ENCODE peak calls at places on chromosomes 4 and X, in nine cellular contexts. Q, U, H, S, B, M, D, O and W are unnamed samples.

GRCh38 chr4:152024881-152025280 is 264.1 kb upstream of the GATB start:
- DNase-seq in S (no peak), O (no peak), M (no peak), B (no peak), H (no peak), D (no peak), U (no peak), Q (no peak), W (no peak)

GRCh38 chr4:40685300-40685699 is 55.6 kb upstream of the RBM47 start:
- DNase-seq in U (no peak), B (no peak), S (no peak), D (no peak), M (no peak), H (no peak), O (no peak), Q (peak), W (no peak)

GRCh38 chrX:124433186-124433585 is 86.8 kb downstream of the SH2D1A start:
- DNase-seq in D (no peak), B (no peak), M (no peak), S (no peak), H (no peak), O (no peak), U (no peak), Q (no peak), W (no peak)

GRCh38 chr4:54784188-54784671 is 126.5 kb downstream of the KIT start:
- DNase-seq in H (peak), B (peak), Q (no peak), O (no peak), M (no peak), D (no peak), U (peak), S (peak), W (no peak)

GRCh38 chrX:12975670-12975965 is 708 bp downstream of the TMSB4X start:
- DNase-seq in Q (no peak), D (no peak), O (no peak), H (peak), S (no peak), M (no peak), U (no peak), B (no peak), W (no peak)

GRCh38 chr4:79651516-79651915 is 243.5 kb upstream of the GK2 start:
- DNase-seq in H (no peak), B (no peak), M (no peak), U (no peak), S (no peak), O (peak), D (no peak), Q (peak), W (no peak)

GRCh38 chrX:151680805-151681204 is 14.5 kb upstream of the PRRG3 start:
- DNase-seq in B (peak), H (no peak), Q (peak), O (peak), U (peak), M (peak), D (peak), S (no peak), W (no peak)

GRCh38 chrX:103687696-103688191 is 1.2 kb upstream of the MORF4L2 start:
- DNase-seq in O (peak), U (peak), M (peak), Q (peak), D (peak), B (peak), S (peak), H (no peak), W (peak)

GRCh38 chr4:25943312-25943711 is 29.3 kb downstream of the SMIM20 start:
- DNase-seq in D (no peak), B (no peak), S (no peak), H (no peak), M (no peak), O (no peak), Q (no peak), U (no peak), W (no peak)

GRCh38 chr4:184450045-184450444 is 24.3 kb downstream of the IRF2 start:
- DNase-seq in U (no peak), O (peak), S (no peak), B (no peak), M (no peak), H (no peak), Q (no peak), D (no peak), W (no peak)

GRCh38 chr4:152784490-152785195 is 4.9 kb downstream of the ARFIP1 start:
- DNase-seq in B (no peak), Q (peak), O (no peak), U (peak), S (no peak), M (no peak), D (peak), H (no peak), W (no peak)

GRCh38 chrX:38919853-38920528 is 118.7 kb downstream of the MID1IP1 start:
- DNase-seq in O (no peak), H (no peak), U (no peak), M (no peak), Q (no peak), S (no peak), B (no peak), D (no peak), W (no peak)

GRCh38 chr4:16967722-16968121 is 69.3 kb upstream of the LDB2 start:
- DNase-seq in D (no peak), B (peak), O (peak), S (peak), M (no peak), H (no peak), Q (no peak), U (peak), W (no peak)

GRCh38 chr4:116866116-116866515 is 219.3 kb downstream of the TRAM1L1 start:
- DNase-seq in B (no peak), U (no peak), H (no peak), O (no peak), D (no peak), S (no peak), Q (no peak), M (no peak), W (no peak)

GRCh38 chr4:80989921-80990544 is 40.5 kb upstream of the BMP3 start:
- DNase-seq in H (no peak), Q (peak), S (no peak), D (peak), U (no peak), O (peak), M (peak), B (no peak), W (no peak)

GRCh38 chrX:107849747-107850478 is 24.2 kb downstream of the MID2 start:
- DNase-seq in S (no peak), H (no peak), Q (no peak), B (no peak), D (no peak), U (no peak), M (no peak), O (peak), W (no peak)

GRCh38 chr4:124152130-124152529 is 560.4 kb downstream of the ANKRD50 start:
- DNase-seq in D (no peak), M (no peak), O (no peak), B (no peak), U (no peak), Q (no peak), H (no peak), S (no peak), W (no peak)

GRCh38 chr4:62209757-62210156 is 1009.6 kb downstream of the ADGRL3 start:
- DNase-seq in S (no peak), H (no peak), D (no peak), B (no peak), O (no peak), M (no peak), Q (no peak), U (no peak), W (no peak)

GRCh38 chr4:153018716-153019115 is 82.6 kb downstream of the FHDC1 start:
- DNase-seq in B (no peak), H (no peak), M (no peak), O (no peak), S (no peak), U (no peak), D (no peak), Q (no peak), W (no peak)

GRCh38 chrX:72576161-72576896 is 3.7 kb upstream of the HDAC8 start:
- DNase-seq in O (no peak), U (no peak), H (no peak), D (no peak), M (no peak), B (no peak), S (no peak), Q (peak), W (no peak)

GRCh38 chrX:49251325-49251724 is 13.2 kb downstream of the FOXP3 start:
- DNase-seq in B (no peak), U (no peak), S (no peak), M (no peak), O (no peak), H (peak), Q (no peak), D (no peak), W (no peak)

GRCh38 chrX:39398973-39399268 is 597.7 kb downstream of the MID1IP1 start:
- DNase-seq in O (peak), Q (no peak), M (no peak), U (no peak), B (no peak), D (no peak), S (no peak), H (no peak), W (no peak)

GRCh38 chr4:126701756-126702155 is 931.0 kb upstream of the INTU start:
- DNase-seq in S (no peak), D (no peak), M (no peak), U (no peak), O (no peak), H (no peak), Q (no peak), B (no peak), W (no peak)

GRCh38 chr4:85498068-85498733 is 23.3 kb downstream of the ARHGAP24 start:
- DNase-seq in D (no peak), Q (no peak), B (peak), M (no peak), H (peak), U (peak), O (no peak), S (peak), W (no peak)

GRCh38 chrX:107025538-107025937 is 25.5 kb upstream of the MORC4 start:
- DNase-seq in O (peak), U (no peak), Q (peak), H (no peak), S (no peak), D (peak), M (peak), B (no peak), W (no peak)

GRCh38 chr4:114272226-114272625 is 292.8 kb upstream of the ARSJ start:
- DNase-seq in D (no peak), M (peak), H (no peak), Q (no peak), U (no peak), S (no peak), O (peak), B (no peak), W (no peak)

GRCh38 chr4:47718691-47719090 is 119.2 kb downstream of the CORIN start:
- DNase-seq in Q (no peak), S (no peak), U (no peak), H (no peak), D (no peak), M (no peak), B (no peak), O (no peak), W (no peak)

GRCh38 chr4:85398276-85398675 is 76.7 kb upstream of the ARHGAP24 start:
- DNase-seq in S (no peak), U (no peak), B (no peak), D (no peak), H (no peak), O (no peak), M (no peak), Q (no peak), W (no peak)

GRCh38 chrX:47218920-47219815 is 687 bp downstream of the CDK16 start:
- DNase-seq in D (peak), S (peak), Q (no peak), M (no peak), O (peak), H (peak), B (no peak), U (peak), W (peak)

GRCh38 chr4:84481879-84482245 is 17.2 kb downstream of the NKX6-1 start:
- DNase-seq in Q (no peak), B (no peak), U (no peak), M (no peak), O (no peak), D (no peak), S (no peak), H (no peak), W (no peak)

GRCh38 chrX:129606918-129607317 is 47.8 kb downstream of the APLN start:
- DNase-seq in S (peak), D (peak), Q (peak), H (no peak), B (peak), U (peak), O (peak), M (peak), W (no peak)

GRCh38 chr4:58111818-58112217 is 1001.6 kb upstream of the IGFBP7 start:
- DNase-seq in O (no peak), D (no peak), U (no peak), M (no peak), Q (no peak), S (no peak), H (no peak), B (no peak), W (no peak)

GRCh38 chr4:26503844-26504243 is 13.6 kb upstream of the CCKAR start:
- DNase-seq in M (no peak), B (no peak), O (no peak), U (no peak), Q (no peak), S (no peak), H (no peak), D (no peak), W (no peak)

GRCh38 chrX:17547658-17548057 is 172.7 kb downstream of the NHS start:
- DNase-seq in M (no peak), D (no peak), O (peak), B (peak), U (peak), S (peak), Q (peak), H (no peak), W (no peak)

GRCh38 chrX:56795309-56795868 is 66.3 kb downstream of the NBDY start:
- DNase-seq in S (peak), B (peak), M (no peak), O (no peak), H (no peak), U (peak), D (peak), Q (no peak), W (no peak)

GRCh38 chr4:139594591-139595185 is 38.7 kb upstream of the SETD7 start:
- DNase-seq in O (no peak), M (no peak), B (no peak), S (no peak), Q (no peak), D (no peak), U (no peak), H (no peak), W (no peak)

GRCh38 chr4:79917246-79917645 is 155.8 kb downstream of the ANTXR2 start:
- DNase-seq in H (no peak), U (peak), S (no peak), Q (peak), M (peak), O (peak), D (no peak), B (peak), W (no peak)

GRCh38 chr4:997375-998071 is 4.3 kb upstream of the SLC26A1 start:
- DNase-seq in U (no peak), H (no peak), D (peak), Q (no peak), B (no peak), M (no peak), O (no peak), S (no peak), W (no peak)

DNA sequence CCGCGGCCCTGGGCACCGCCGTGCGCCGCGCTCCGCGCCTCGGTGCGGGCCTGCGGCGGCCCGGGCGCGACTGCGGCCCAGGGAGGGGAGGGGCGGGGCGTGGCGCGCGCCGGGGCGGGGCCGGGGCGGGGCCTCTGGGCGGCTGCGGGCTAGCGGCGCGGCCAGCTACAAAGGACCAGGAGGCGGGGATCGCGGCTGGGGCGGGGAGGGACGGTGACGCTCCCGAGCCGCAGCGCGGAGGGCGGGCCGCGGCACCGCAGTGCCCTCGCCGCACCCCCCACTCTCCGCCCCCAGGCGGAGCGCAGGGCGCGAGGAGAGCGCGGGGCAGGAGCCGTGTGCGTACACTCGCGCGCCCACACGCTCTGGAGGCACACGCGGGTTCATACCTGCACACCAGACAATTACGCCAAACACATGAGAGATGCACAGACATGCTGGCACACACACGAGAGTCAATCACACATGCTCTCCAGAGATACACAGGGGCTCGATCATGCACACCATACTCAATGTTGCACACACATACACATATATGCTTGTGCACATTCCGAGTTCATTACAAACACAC is at the start of gene CRMP1:
- DNase-seq in U (no peak), B (no peak), Q (no peak), O (no peak), D (peak), M (no peak), S (no peak), H (no peak), W (no peak)
- TF ChIP-seq POLR2AphosphoS5 in U (no peak), B (no peak), Q (no peak), O (no peak), D (no peak), M (no peak), S (no peak), H (no peak), W (no peak)

DNA sequence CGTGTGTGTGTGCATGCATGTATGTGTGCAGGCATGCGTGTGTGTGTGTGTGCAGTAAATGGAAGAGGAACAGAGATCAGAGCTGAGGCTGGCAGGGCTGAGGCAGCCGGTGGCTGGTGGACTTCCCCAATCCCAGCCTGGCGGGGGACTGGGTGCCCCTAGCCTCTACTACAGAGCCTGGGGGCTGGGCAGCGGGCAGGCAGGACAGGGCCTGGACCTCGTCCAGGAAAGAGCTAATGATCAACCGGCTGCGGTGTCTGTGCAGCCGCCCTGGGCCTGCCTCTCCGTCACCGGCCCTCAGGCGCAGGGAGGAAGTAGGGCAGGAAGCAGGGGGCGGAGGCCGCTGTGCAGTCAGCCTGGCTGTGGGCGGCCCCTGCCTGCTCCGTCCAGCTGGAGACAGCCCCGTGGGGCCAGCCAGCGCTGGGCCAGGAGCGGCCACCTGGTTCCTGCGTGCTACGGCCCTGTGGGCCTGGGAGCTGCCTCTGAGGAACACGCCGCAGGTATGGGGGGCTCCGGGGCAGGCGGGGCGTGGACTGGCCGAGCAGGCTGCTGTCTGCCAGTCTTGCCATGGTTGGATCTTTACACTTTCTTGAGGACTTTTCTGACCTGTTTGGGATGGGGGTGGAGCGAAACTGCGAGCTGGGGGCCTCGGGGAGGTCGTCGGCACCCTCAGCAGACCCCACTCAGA is at the start of gene SH3TC1:
- DNase-seq in U (peak), D (peak), H (peak), Q (peak), M (no peak), S (peak), O (peak), B (peak), W (peak)
- H3K27ac ChIP-seq in U (peak), D (peak), H (peak), Q (peak), M (peak), S (peak), O (peak), B (peak), W (peak)

GRCh38 chr4:76224193-76224592 is 10.6 kb upstream of the SCARB2 start:
- DNase-seq in Q (no peak), H (no peak), M (no peak), U (no peak), O (no peak), D (no peak), S (no peak), B (no peak), W (no peak)

GRCh38 chr4:76216975-76217814 is 3.6 kb upstream of the SCARB2 start:
- DNase-seq in O (no peak), M (no peak), U (no peak), Q (no peak), B (no peak), H (no peak), S (no peak), D (no peak), W (no peak)

GRCh38 chr4:76215120-76215519 is 1.5 kb upstream of the SCARB2 start:
- DNase-seq in B (peak), H (no peak), S (no peak), U (no peak), O (no peak), D (no peak), M (no peak), Q (no peak), W (peak)

GRCh38 chr4:76216521-76216920 is 2.9 kb upstream of the SCARB2 start:
- DNase-seq in H (no peak), D (no peak), O (no peak), Q (no peak), U (no peak), B (no peak), S (no peak), M (no peak), W (no peak)

DNA sequence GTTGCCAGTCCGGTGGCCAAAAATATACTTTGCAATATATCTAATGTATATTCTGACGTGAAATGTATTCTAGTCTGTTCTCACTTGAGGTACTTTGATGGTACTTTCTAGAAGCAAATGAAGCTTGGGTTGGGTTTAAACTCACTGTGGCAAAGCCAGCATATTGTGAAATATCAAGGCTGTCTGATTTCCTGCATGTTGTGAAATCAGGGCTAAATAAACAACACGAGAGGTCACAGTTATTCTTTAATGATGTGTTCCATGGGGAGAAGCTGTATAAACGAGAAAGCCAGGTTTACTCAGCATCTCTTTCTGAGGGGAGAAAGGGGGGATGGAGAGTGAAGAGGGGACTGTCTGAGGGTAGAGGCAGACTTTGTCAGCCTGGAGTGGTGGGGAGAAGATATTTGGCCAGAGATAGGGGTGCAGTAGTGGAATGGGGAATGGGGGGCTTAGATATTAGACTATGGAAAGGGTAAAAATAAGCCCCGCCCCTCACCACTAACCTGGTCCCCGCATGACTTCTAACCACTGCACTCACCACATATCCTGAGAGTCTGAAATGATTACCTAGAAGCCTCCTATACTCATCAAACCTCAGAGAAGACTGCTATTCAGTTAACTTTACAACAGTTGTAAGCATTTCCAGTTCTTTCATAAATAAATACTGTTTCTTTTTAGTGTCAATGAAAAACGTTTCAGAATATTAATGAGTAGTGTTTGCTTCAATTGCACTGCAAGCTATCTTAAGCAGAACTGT is 5.9 kb upstream of the SCARB2 start:
- DNase-seq in H (no peak), O (no peak), D (no peak), Q (peak), B (no peak), U (no peak), S (no peak), M (no peak), W (no peak)
- TF ChIP-seq POLR2AphosphoS5 in H (no peak), O (no peak), D (no peak), Q (no peak), B (peak), U (peak), S (peak), M (no peak), W (no peak)

GRCh38 chr4:3302786-3303444 is 10.1 kb downstream of the RGS12 start:
- DNase-seq in M (no peak), U (no peak), H (peak), D (no peak), Q (no peak), S (no peak), B (peak), O (no peak), W (peak)
- H3K27ac ChIP-seq in M (no peak), U (no peak), H (peak), D (no peak), Q (no peak), S (no peak), B (no peak), O (peak), W (peak)

GRCh38 chr4:52657630-52658501 is 1.2 kb downstream of the USP46 start:
- DNase-seq in S (peak), U (no peak), O (peak), Q (no peak), D (peak), M (no peak), H (no peak), B (peak), W (no peak)
- TF ChIP-seq POLR2AphosphoS5 in S (no peak), U (no peak), O (no peak), Q (no peak), D (no peak), M (no peak), H (no peak), B (no peak), W (no peak)